ENCODE peak calls at places on chromosome 2, in five cellular contexts. Y is EL, G is NCI-H1092 treated with DMSO at 0.1 percent for 48 hours, H is dermis microvascular lymphatic vessel endothelial cell, U is caudate nucleus. A is an unnamed sample.

GRCh38 chr2:134107402-134107801 is 146.5 kb upstream of the MGAT5 start:
- DNase-seq in G (no peak), U (no peak), H (no peak), Y (no peak), A (no peak)

GRCh38 chr2:239226677-239227076 is 174.1 kb downstream of the HDAC4 start:
- DNase-seq in G (no peak), Y (no peak), H (no peak), U (no peak), A (peak; percentile 55)

GRCh38 chr2:66322481-66322880 is 112.4 kb upstream of the MEIS1 start:
- DNase-seq in H (no peak), Y (no peak), G (no peak), U (no peak), A (no peak)

GRCh38 chr2:160356485-160356884 is 137.1 kb downstream of the RBMS1 start:
- DNase-seq in U (no peak), G (no peak), H (no peak), Y (no peak), A (no peak)

GRCh38 chr2:69948963-69949645 is 12.3 kb downstream of the ASPRV1 start:
- DNase-seq in H (no peak), U (no peak), Y (no peak), G (no peak), A (no peak)

GRCh38 chr2:24164416-24164973 is 10.4 kb upstream of the FAM228A start:
- DNase-seq in Y (peak; percentile 18), U (no peak), H (peak; percentile 53), G (peak; percentile 3), A (no peak)

GRCh38 chr2:134252092-134252775 is 1.6 kb upstream of the MGAT5 start:
- DNase-seq in Y (peak; percentile 79), H (no peak), G (peak; percentile 63), U (no peak), A (no peak)

GRCh38 chr2:10075571-10076209 is 4.5 kb downstream of the CYS1 start:
- DNase-seq in G (no peak), U (no peak), Y (no peak), H (no peak), A (no peak)

GRCh38 chr2:124973396-124973795 is 948.3 kb downstream of the CNTNAP5 start:
- DNase-seq in H (no peak), U (no peak), G (no peak), Y (peak; percentile 0), A (no peak)

GRCh38 chr2:190069936-190070696 is 7.6 kb upstream of the MSTN start:
- DNase-seq in Y (peak; percentile 74), U (no peak), H (peak; percentile 79), G (peak; percentile 58), A (no peak)

GRCh38 chr2:172467382-172467781 is 40.0 kb downstream of the ITGA6 start:
- DNase-seq in Y (no peak), G (no peak), U (no peak), H (no peak), A (no peak)

GRCh38 chr2:184598313-184599053 is at the start of gene ZNF804A:
- DNase-seq in U (peak; percentile 91), Y (peak; percentile 38), G (peak; percentile 75), H (peak; percentile 27), A (peak; percentile 48)